ENCODE peak calls at places on chromosomes 1 and 21, in eight cellular contexts. L is heart right ventricle, O is GM23248, J is HCT116, I is right lobe of liver, D is mucosa of descending colon, Q is A549, P is keratinocyte. M is an unnamed sample.

GRCh38 chr1:80075351-80075750 is 1068.8 kb upstream of the ADGRL4 start:
- DNase-seq in I (no peak), Q (no peak), O (no peak), L (no peak), J (no peak), P (no peak), D (no peak), M (no peak)

GRCh38 chr1:165114022-165114888 is 242.3 kb downstream of the LMX1A start:
- DNase-seq in L (no peak), J (peak; percentile 44), Q (peak; percentile 59), O (peak; percentile 58), D (no peak), P (peak; percentile 25), I (peak; percentile 48), M (no peak)

GRCh38 chr1:246317291-246317690 is 189.8 kb downstream of the SMYD3 start:
- DNase-seq in D (no peak), L (no peak), P (no peak), J (no peak), Q (no peak), O (no peak), I (no peak), M (no peak)

GRCh38 chr1:102174259-102174863 is 177.6 kb upstream of the OLFM3 start:
- DNase-seq in P (no peak), D (no peak), I (no peak), L (no peak), O (no peak), Q (peak; percentile 4), J (no peak), M (no peak)

GRCh38 chr1:54624466-54625464 is 1.4 kb upstream of the FAM151A start:
- DNase-seq in J (no peak), L (no peak), D (peak; percentile 14), Q (no peak), P (no peak), O (no peak), I (no peak), M (peak; percentile 17)

GRCh38 chr21:14737922-14738321 is 191.8 kb upstream of the SAMSN1 start:
- DNase-seq in Q (peak; percentile 63), O (peak; percentile 55), I (no peak), D (no peak), L (peak; percentile 34), J (peak; percentile 37), P (no peak), M (no peak)

GRCh38 chr1:42936309-42937078 is 22.2 kb downstream of the SLC2A1 start:
- DNase-seq in Q (peak; percentile 92), D (peak; percentile 67), L (no peak), O (peak; percentile 92), P (peak; percentile 92), I (peak; percentile 46), J (peak; percentile 75), M (no peak)

GRCh38 chr1:243927401-243927800 is 77.4 kb upstream of the AKT3 start:
- DNase-seq in O (peak; percentile 22), Q (no peak), P (no peak), D (no peak), L (no peak), I (no peak), J (no peak), M (no peak)

GRCh38 chr1:214187152-214187900 is 93.6 kb upstream of the SMYD2 start:
- DNase-seq in L (no peak), O (peak; percentile 24), J (no peak), P (no peak), D (no peak), Q (no peak), I (peak; percentile 57), M (no peak)

GRCh38 chr21:41747943-41748738 is 18.7 kb downstream of the RIPK4 start:
- DNase-seq in Q (no peak), L (no peak), P (no peak), D (no peak), J (no peak), O (no peak), I (no peak), M (peak; percentile 25)

GRCh38 chr21:41751621-41752020 is 15.2 kb downstream of the RIPK4 start:
- DNase-seq in P (no peak), Q (no peak), D (no peak), J (no peak), O (no peak), L (no peak), I (no peak), M (peak; percentile 57)

GRCh38 chr21:41750051-41750450 is 16.8 kb downstream of the RIPK4 start:
- DNase-seq in O (peak; percentile 66), L (no peak), D (no peak), I (no peak), Q (no peak), J (no peak), P (no peak), M (peak; percentile 69)

GRCh38 chr21:41750532-41751151 is 16.2 kb downstream of the RIPK4 start:
- DNase-seq in I (peak; percentile 64), P (no peak), O (peak; percentile 29), J (no peak), D (no peak), Q (no peak), L (no peak), M (peak; percentile 59)

GRCh38 chr21:41749286-41749685 is 17.6 kb downstream of the RIPK4 start:
- DNase-seq in J (no peak), I (no peak), Q (no peak), L (no peak), D (no peak), P (no peak), O (no peak), M (peak; percentile 57)
- H3K4me1 ChIP-seq in J (peaks cover 43% of the 10 kb centered on the region), I (no peaks in the 10 kb centered on the region), Q (peaks cover 34% of the 10 kb centered on the region), L (no peaks in the 10 kb centered on the region), D (no peaks in the 10 kb centered on the region), P (peaks cover 45% of the 10 kb centered on the region), O (peaks cover 38% of the 10 kb centered on the region), M (no peaks in the 10 kb centered on the region)

GRCh38 chr1:151051356-151052009 is 3.9 kb downstream of the C1orf56 start:
- DNase-seq in D (no peak), L (no peak), J (no peak), P (no peak), I (no peak), O (no peak), Q (no peak), M (no peak)

GRCh38 chr1:151047925-151048644 is 534 bp downstream of the C1orf56 start:
- DNase-seq in D (peak; percentile 79), O (peak; percentile 86), L (peak; percentile 73), P (no peak), J (no peak), I (peak; percentile 75), Q (peak; percentile 83), M (peak; percentile 79)

GRCh38 chr1:151048645-151049032 is 1.1 kb downstream of the C1orf56 start:
- DNase-seq in O (no peak), J (no peak), L (no peak), I (no peak), D (no peak), Q (no peak), P (no peak), M (no peak)

GRCh38 chr1:151049458-151049857 is 1.9 kb downstream of the C1orf56 start:
- DNase-seq in Q (no peak), L (no peak), O (no peak), D (no peak), P (no peak), J (no peak), I (no peak), M (no peak)

GRCh38 chr1:151050051-151050688 is 2.6 kb downstream of the C1orf56 start:
- DNase-seq in Q (no peak), I (no peak), L (no peak), J (no peak), O (no peak), P (no peak), D (no peak), M (no peak)
- H3K4me1 ChIP-seq in Q (peaks cover 16% of the 10 kb centered on the region), I (no peaks in the 10 kb centered on the region), L (peaks cover 38% of the 10 kb centered on the region), J (no peaks in the 10 kb centered on the region), O (peaks cover 13% of the 10 kb centered on the region), P (peaks cover 20% of the 10 kb centered on the region), D (peaks cover 7% of the 10 kb centered on the region), M (no peaks in the 10 kb centered on the region)

GRCh38 chr1:156479093-156480014 is 21.2 kb downstream of the MEF2D start:
- DNase-seq in L (no peak), Q (no peak), P (no peak), I (no peak), J (no peak), O (no peak), D (no peak), M (no peak)

GRCh38 chr1:156478250-156478627 is 22.3 kb downstream of the MEF2D start:
- DNase-seq in D (no peak), O (no peak), P (no peak), Q (no peak), L (no peak), J (no peak), I (no peak), M (no peak)

GRCh38 chr1:156481527-156481926 is 19.0 kb downstream of the MEF2D start:
- DNase-seq in I (no peak), Q (no peak), O (no peak), L (no peak), J (no peak), P (no peak), D (no peak), M (no peak)

GRCh38 chr1:156480411-156481192 is 20.0 kb downstream of the MEF2D start:
- DNase-seq in P (no peak), O (peak; percentile 77), Q (peak; percentile 59), I (no peak), D (peak; percentile 68), L (peak; percentile 71), J (no peak), M (peak; percentile 89)

GRCh38 chr1:156480015-156480368 is 20.6 kb downstream of the MEF2D start:
- DNase-seq in P (no peak), J (no peak), L (no peak), D (no peak), O (no peak), I (no peak), Q (no peak), M (no peak)
- H3K4me1 ChIP-seq in P (peaks cover 17% of the 10 kb centered on the region), J (peaks cover 11% of the 10 kb centered on the region), L (peaks cover 100% of the 10 kb centered on the region), D (no peaks in the 10 kb centered on the region), O (peaks cover 31% of the 10 kb centered on the region), I (no peaks in the 10 kb centered on the region), Q (peaks cover 29% of the 10 kb centered on the region), M (peaks cover 5% of the 10 kb centered on the region)

GRCh38 chr1:111199329-111199728 is 1.1 kb downstream of the DENND2D start:
- DNase-seq in O (no peak), D (no peak), L (no peak), Q (no peak), P (no peak), I (no peak), J (no peak), M (no peak)

GRCh38 chr1:111199881-111200801 is at the start of gene DENND2D:
- DNase-seq in J (no peak), O (no peak), P (no peak), L (peak; percentile 43), I (peak; percentile 81), D (peak; percentile 73), Q (no peak), M (peak; percentile 88)

GRCh38 chr1:111202366-111202706 is 1.9 kb upstream of the DENND2D start:
- DNase-seq in O (no peak), I (no peak), P (no peak), L (no peak), J (no peak), Q (no peak), D (no peak), M (no peak)

GRCh38 chr1:111201275-111202090 is 1.0 kb upstream of the DENND2D start:
- DNase-seq in J (no peak), O (no peak), L (no peak), D (no peak), I (no peak), Q (no peak), P (no peak), M (no peak)

DNA sequence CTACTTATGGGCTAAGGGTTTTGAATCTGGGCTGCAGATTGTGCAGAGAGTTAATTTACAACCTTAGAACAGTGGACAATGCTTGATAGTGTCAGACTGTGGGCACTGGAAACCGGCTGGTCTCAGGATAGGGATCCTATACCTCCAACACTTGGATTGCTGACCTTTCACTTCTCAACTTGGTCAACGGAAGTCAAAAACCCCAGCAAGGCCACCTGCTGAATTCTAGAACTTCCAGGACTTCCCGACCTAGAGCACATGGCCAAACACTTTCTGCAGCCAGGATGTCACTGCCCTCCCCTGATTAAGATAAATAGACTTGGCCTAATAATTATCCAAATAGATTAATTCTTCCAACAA is 336 bp upstream of the DENND2D start:
- DNase-seq in P (no peak), O (no peak), L (no peak), Q (no peak), D (no peak), I (no peak), J (no peak), M (no peak)
- H3K4me1 ChIP-seq in P (peaks cover 29% of the 10 kb centered on the region), O (peaks cover 3% of the 10 kb centered on the region), L (peaks cover 21% of the 10 kb centered on the region), Q (no peaks in the 10 kb centered on the region), D (peaks cover 32% of the 10 kb centered on the region), I (no peaks in the 10 kb centered on the region), J (peaks cover 55% of the 10 kb centered on the region), M (no peaks in the 10 kb centered on the region)